ENCODE peak calls at places on chromosomes 5 and 9, in ten cellular contexts. J is HepG2, N is SHP77 treated with DMSO at 0.1 percent for 48 hours, G is GM18507, H is HCEC 1CT, F is endothelial cell, D is glomerular endothelial cell, X is mucosa of gallbladder, R is MCF 10A, E is ACHN. M is an unnamed sample.

GRCh38 chr9:14524881-14525515 is 168.2 kb downstream of the ZDHHC21 start:
- DNase-seq in H (no peak), N (peak), G (no peak), F (no peak), D (no peak), X (no peak), R (no peak), J (no peak), E (no peak), M (no peak)

GRCh38 chr9:78812665-78813064 is 515.7 kb downstream of the PSAT1 start:
- DNase-seq in F (no peak), G (no peak), X (no peak), N (no peak), D (no peak), H (no peak), J (no peak), E (no peak), R (no peak), M (no peak)

GRCh38 chr5:103422756-103423155 is 139.8 kb downstream of the NUDT12 start:
- DNase-seq in F (no peak), G (no peak), X (no peak), N (peak), R (no peak), J (no peak), E (no peak), H (no peak), D (no peak), M (no peak)

GRCh38 chr5:39092581-39093350 is 18.6 kb upstream of the RICTOR start:
- DNase-seq in J (no peak), G (no peak), D (no peak), N (peak), H (peak), X (no peak), E (no peak), F (no peak), R (peak), M (no peak)

GRCh38 chr9:12798066-12798770 is 23.4 kb downstream of the LURAP1L start:
- DNase-seq in H (peak), G (no peak), E (peak), X (no peak), D (no peak), R (peak), J (no peak), N (no peak), F (no peak), M (no peak)

GRCh38 chr9:69364510-69365150 is 39.6 kb downstream of the ENTREP1 start:
- DNase-seq in J (no peak), N (no peak), D (no peak), R (no peak), G (no peak), H (no peak), F (no peak), X (no peak), E (no peak), M (no peak)

GRCh38 chr9:126417007-126417406 is 90.4 kb downstream of the MVB12B start:
- DNase-seq in X (no peak), F (no peak), G (no peak), E (no peak), H (no peak), D (no peak), J (no peak), R (no peak), N (peak), M (no peak)

GRCh38 chr5:54567996-54568395 is 50.4 kb downstream of the SNX18 start:
- DNase-seq in N (no peak), J (no peak), G (no peak), X (no peak), R (no peak), F (no peak), D (no peak), H (no peak), E (no peak), M (no peak)

GRCh38 chr5:53023969-53024368 is 34.8 kb downstream of the ITGA2 start:
- DNase-seq in X (no peak), N (no peak), D (no peak), R (peak), F (no peak), J (no peak), E (no peak), H (peak), G (peak), M (no peak)

GRCh38 chr9:119790022-119790421 is 420.8 kb upstream of the BRINP1 start:
- DNase-seq in E (no peak), D (no peak), G (no peak), H (no peak), X (no peak), F (no peak), R (no peak), N (no peak), J (no peak), M (no peak)

GRCh38 chr5:1380011-1380817 is 35.3 kb upstream of the CLPTM1L start:
- DNase-seq in H (no peak), D (no peak), G (no peak), R (no peak), E (peak), X (no peak), J (peak), F (peak), N (peak), M (no peak)

GRCh38 chr9:98147582-98147981 is 28.6 kb upstream of the TRIM14 start:
- DNase-seq in D (no peak), E (no peak), X (no peak), R (peak), N (no peak), F (no peak), J (no peak), G (no peak), H (peak), M (no peak)

GRCh38 chr9:121055642-121056143 is 5.6 kb upstream of the C5 start:
- DNase-seq in R (peak), F (peak), G (no peak), E (peak), N (no peak), J (peak), X (no peak), H (peak), D (no peak), M (peak)